ENCODE peak calls at places on chromosomes 6 and 20, in ten cellular contexts. W is RKO; P is GM13977; V is activated T-cell treated with anti-CD3 and anti-CD28 coated beads, Interleukin-2, amount 50 U/mL, for 4 hours; Z is COR-L47; L is iris pigment epithelial cell; J is activated CD4-positive, alpha-beta T cell treated with anti-CD3 and anti-CD28 coated beads, Interleukin-2, amount 50 U/mL, for 1 hour; B is stimulated activated CD8-positive, alpha-beta memory T cell treated with anti-CD3 and anti-CD28 coated beads, Interleukin-7, amount 100 ng/mL, for 48 hours; O is T-helper 9 cell; G is GM12865. D is an unnamed sample.

GRCh38 chr6:146862508-146862919 is 263.7 kb downstream of the ADGB start:
- DNase-seq in W (no peak), P (no peak), V (no peak), Z (no peak), L (no peak), J (no peak), B (no peak), O (no peak), G (no peak), D (no peak)

GRCh38 chr6:112622036-112622435 is 274.9 kb downstream of the RFPL4B start:
- DNase-seq in W (no peak), P (no peak), V (no peak), Z (no peak), L (peak), J (no peak), B (no peak), O (no peak), G (no peak), D (no peak)

GRCh38 chr20:12999201-12999600 is 9.6 kb upstream of the SPTLC3 start:
- DNase-seq in W (no peak), P (no peak), V (no peak), Z (no peak), L (no peak), J (no peak), B (no peak), O (no peak), G (no peak), D (no peak)

GRCh38 chr6:80280258-80281010 is 174.0 kb downstream of the BCKDHB start:
- DNase-seq in W (no peak), P (no peak), V (no peak), Z (no peak), L (peak), J (no peak), B (no peak), O (no peak), G (peak), D (no peak)

GRCh38 chr6:53326372-53327016 is 22.3 kb downstream of the ELOVL5 start:
- DNase-seq in W (peak), P (no peak), V (no peak), Z (no peak), L (peak), J (no peak), B (no peak), O (no peak), G (no peak), D (no peak)

GRCh38 chr6:42744351-42744890 is 1.5 kb downstream of the TBCC start:
- DNase-seq in W (peak), P (no peak), V (no peak), Z (no peak), L (no peak), J (no peak), B (no peak), O (no peak), G (no peak), D (no peak)

GRCh38 chr20:37513764-37514359 is 7.2 kb upstream of the NNAT start:
- DNase-seq in W (no peak), P (no peak), V (no peak), Z (no peak), L (no peak), J (no peak), B (no peak), O (no peak), G (no peak), D (no peak)

GRCh38 chr6:157760589-157761330 is 62.3 kb upstream of the SNX9 start:
- DNase-seq in W (peak), P (no peak), V (peak), Z (no peak), L (peak), J (peak), B (no peak), O (no peak), G (no peak), D (peak)

GRCh38 chr20:35327074-35327976 is 35.1 kb upstream of the FAM83C start:
- DNase-seq in W (no peak), P (no peak), V (no peak), Z (no peak), L (peak), J (no peak), B (no peak), O (no peak), G (no peak), D (no peak)

GRCh38 chr20:19015890-19016465 is 196.5 kb upstream of the SLC24A3 start:
- DNase-seq in W (no peak), P (no peak), V (no peak), Z (no peak), L (no peak), J (no peak), B (no peak), O (no peak), G (no peak), D (no peak)

GRCh38 chr20:21780528-21780927 is 75.1 kb downstream of the PAX1 start:
- DNase-seq in W (no peak), P (no peak), V (no peak), Z (no peak), L (no peak), J (no peak), B (no peak), O (no peak), G (no peak), D (no peak)

GRCh38 chr20:35757098-35757705 is 14.6 kb upstream of the PHF20 start:
- DNase-seq in W (no peak), P (no peak), V (no peak), Z (no peak), L (no peak), J (no peak), B (no peak), O (no peak), G (no peak), D (no peak)

GRCh38 chr6:113203135-113203534 is 654.0 kb upstream of the MARCKS start:
- DNase-seq in W (no peak), P (no peak), V (no peak), Z (no peak), L (no peak), J (no peak), B (no peak), O (no peak), G (no peak), D (no peak)

GRCh38 chr6:299050-299980 is 7.0 kb downstream of the DUSP22 start:
- DNase-seq in W (no peak), P (no peak), V (no peak), Z (no peak), L (peak), J (no peak), B (no peak), O (no peak), G (no peak), D (no peak)

GRCh38 chr6:50305660-50306059 is 255.9 kb upstream of the DEFB112 start:
- DNase-seq in W (peak), P (no peak), V (no peak), Z (no peak), L (no peak), J (no peak), B (no peak), O (no peak), G (no peak), D (no peak)

GRCh38 chr6:158514176-158514575 is 45.7 kb upstream of the TMEM181 start:
- DNase-seq in W (no peak), P (no peak), V (no peak), Z (no peak), L (no peak), J (no peak), B (no peak), O (no peak), G (peak), D (no peak)

GRCh38 chr6:163926642-163927041 is 512.1 kb downstream of the QKI start:
- DNase-seq in W (no peak), P (no peak), V (no peak), Z (no peak), L (no peak), J (no peak), B (no peak), O (no peak), G (no peak), D (no peak)

GRCh38 chr6:33610057-33610456 is 11.1 kb upstream of the ITPR3 start:
- DNase-seq in W (no peak), P (no peak), V (no peak), Z (no peak), L (no peak), J (no peak), B (no peak), O (no peak), G (no peak), D (no peak)

GRCh38 chr6:112362827-112363565 is 15.9 kb downstream of the RFPL4B start:
- DNase-seq in W (no peak), P (no peak), V (no peak), Z (no peak), L (peak), J (no peak), B (no peak), O (no peak), G (no peak), D (no peak)

GRCh38 chr20:45080867-45081616 is 19.9 kb downstream of the KCNS1 start:
- DNase-seq in W (peak), P (no peak), V (no peak), Z (no peak), L (peak), J (no peak), B (no peak), O (no peak), G (no peak), D (no peak)

GRCh38 chr6:37083243-37084138 is 78.0 kb downstream of the FGD2 start:
- DNase-seq in W (no peak), P (no peak), V (no peak), Z (peak), L (peak), J (no peak), B (no peak), O (no peak), G (no peak), D (no peak)

GRCh38 chr6:73129653-73130443 is 95.4 kb downstream of the KHDC1L start:
- DNase-seq in W (peak), P (peak), V (peak), Z (peak), L (peak), J (peak), B (peak), O (peak), G (peak), D (peak)

GRCh38 chr6:74492587-74492986 is 713.3 kb downstream of the COL12A1 start:
- DNase-seq in W (no peak), P (no peak), V (no peak), Z (no peak), L (no peak), J (no peak), B (no peak), O (no peak), G (no peak), D (no peak)

GRCh38 chr20:12984863-12985262 is 23.9 kb upstream of the SPTLC3 start:
- DNase-seq in W (no peak), P (no peak), V (no peak), Z (no peak), L (no peak), J (no peak), B (no peak), O (no peak), G (no peak), D (no peak)

GRCh38 chr6:155523821-155524238 is 68.2 kb upstream of the NOX3 start:
- DNase-seq in W (no peak), P (no peak), V (no peak), Z (peak), L (no peak), J (no peak), B (no peak), O (no peak), G (no peak), D (no peak)

GRCh38 chr20:54938707-54939106 is 463.3 kb downstream of the DOK5 start:
- DNase-seq in W (no peak), P (no peak), V (no peak), Z (no peak), L (no peak), J (no peak), B (no peak), O (no peak), G (no peak), D (no peak)

GRCh38 chr6:39387785-39388184 is 65.3 kb upstream of the KCNK16 start:
- DNase-seq in W (no peak), P (no peak), V (no peak), Z (no peak), L (no peak), J (no peak), B (no peak), O (no peak), G (no peak), D (no peak)

GRCh38 chr6:27894839-27895762 is 17.1 kb downstream of the OR2B2 start:
- DNase-seq in W (peak), P (peak), V (peak), Z (peak), L (peak), J (peak), B (no peak), O (peak), G (peak), D (peak)

GRCh38 chr6:128443553-128443952 is 76.8 kb downstream of the PTPRK start:
- DNase-seq in W (no peak), P (no peak), V (no peak), Z (no peak), L (peak), J (no peak), B (no peak), O (no peak), G (no peak), D (no peak)

GRCh38 chr6:8679823-8680222 is 244.5 kb upstream of the SLC35B3 start:
- DNase-seq in W (no peak), P (no peak), V (no peak), Z (no peak), L (no peak), J (no peak), B (no peak), O (no peak), G (no peak), D (no peak)

GRCh38 chr6:6392214-6393068 is 72.0 kb upstream of the F13A1 start:
- DNase-seq in W (no peak), P (peak), V (no peak), Z (no peak), L (no peak), J (no peak), B (no peak), O (no peak), G (peak), D (no peak)

GRCh38 chr20:53677447-53678314 is 84.0 kb upstream of the ZNF217 start:
- DNase-seq in W (no peak), P (no peak), V (peak), Z (no peak), L (peak), J (no peak), B (no peak), O (no peak), G (no peak), D (no peak)